ENCODE peak calls at places on chromosomes 2 and 18, in eight cellular contexts. F, I, E, U, N, G, W and J are unnamed samples.

GRCh38 chr2:172768406-172768805 is 32.8 kb downstream of the RAPGEF4 start:
- DNase-seq in F (no peak), I (no peak), E (no peak), U (no peak), N (no peak), G (no peak), W (no peak), J (no peak)

GRCh38 chr2:66443977-66444855 is 9.3 kb downstream of the MEIS1 start:
- DNase-seq in F (no peak), I (peak), E (no peak), U (no peak), N (peak), G (peak), W (no peak), J (no peak)

GRCh38 chr2:63712748-63713147 is 124.0 kb downstream of the MDH1 start:
- DNase-seq in F (no peak), I (no peak), E (no peak), U (no peak), N (peak), G (peak), W (no peak), J (no peak)

GRCh38 chr2:135904590-135904989 is 28.3 kb upstream of the MCM6 start:
- DNase-seq in F (no peak), I (no peak), E (no peak), U (no peak), N (no peak), G (peak), W (no peak), J (no peak)

GRCh38 chr2:11833601-11834000 is 87.2 kb downstream of the LPIN1 start:
- DNase-seq in F (no peak), I (no peak), E (no peak), U (no peak), N (no peak), G (peak), W (no peak), J (no peak)

GRCh38 chr2:68632026-68632425 is 11.4 kb upstream of the PROKR1 start:
- DNase-seq in F (no peak), I (peak), E (no peak), U (no peak), N (no peak), G (no peak), W (no peak), J (no peak)

GRCh38 chr2:173264152-173264551 is 90.5 kb upstream of the CDCA7 start:
- DNase-seq in F (no peak), I (no peak), E (no peak), U (no peak), N (no peak), G (no peak), W (no peak), J (no peak)

GRCh38 chr2:160387558-160388262 is 105.9 kb downstream of the RBMS1 start:
- DNase-seq in F (peak), I (peak), E (no peak), U (peak), N (no peak), G (peak), W (no peak), J (no peak)

GRCh38 chr2:184877909-184878308 is 279.6 kb downstream of the ZNF804A start:
- DNase-seq in F (no peak), I (no peak), E (no peak), U (no peak), N (no peak), G (no peak), W (no peak), J (no peak)

GRCh38 chr2:198488964-198489363 is 684.6 kb downstream of the PLCL1 start:
- DNase-seq in F (no peak), I (no peak), E (no peak), U (no peak), N (no peak), G (no peak), W (no peak), J (no peak)

GRCh38 chr18:21242141-21243040 is at the start of gene GREB1L:
- DNase-seq in F (peak), I (peak), E (peak), U (peak), N (peak), G (no peak), W (no peak), J (no peak)

GRCh38 chr18:63590368-63590767 is 3.2 kb downstream of the SERPINB13 start:
- DNase-seq in F (no peak), I (no peak), E (no peak), U (no peak), N (no peak), G (no peak), W (no peak), J (no peak)

GRCh38 chr2:138003411-138003810 is 39.1 kb downstream of the HNMT start:
- DNase-seq in F (no peak), I (no peak), E (no peak), U (no peak), N (no peak), G (no peak), W (no peak), J (no peak)

GRCh38 chr2:66567000-66567399 is 132.1 kb downstream of the MEIS1 start:
- DNase-seq in F (no peak), I (peak), E (no peak), U (no peak), N (peak), G (no peak), W (no peak), J (no peak)

GRCh38 chr18:76602169-76602568 is 107.1 kb upstream of the ZNF516 start:
- DNase-seq in F (no peak), I (no peak), E (no peak), U (no peak), N (no peak), G (no peak), W (no peak), J (no peak)

GRCh38 chr2:207296265-207296948 is 130.7 kb upstream of the KLF7 start:
- DNase-seq in F (peak), I (peak), E (no peak), U (no peak), N (peak), G (peak), W (no peak), J (no peak)

GRCh38 chr2:1544478-1545069 is 131.3 kb downstream of the TPO start:
- DNase-seq in F (no peak), I (no peak), E (no peak), U (no peak), N (no peak), G (peak), W (no peak), J (no peak)

GRCh38 chr2:152222975-152223638 is 47.5 kb upstream of the STAM2 start:
- DNase-seq in F (peak), I (peak), E (no peak), U (no peak), N (peak), G (peak), W (no peak), J (no peak)

GRCh38 chr2:19868705-19869550 is 32.9 kb downstream of the TTC32 start:
- DNase-seq in F (peak), I (peak), E (peak), U (no peak), N (peak), G (no peak), W (peak), J (peak)

GRCh38 chr2:113117594-113118262 is 9.7 kb upstream of the IL1RN start:
- DNase-seq in F (no peak), I (no peak), E (peak), U (peak), N (no peak), G (peak), W (no peak), J (no peak)

GRCh38 chr18:49563701-49564100 is 1.8 kb downstream of the LIPG start:
- DNase-seq in F (no peak), I (no peak), E (no peak), U (no peak), N (no peak), G (no peak), W (no peak), J (no peak)

GRCh38 chr2:143429932-143430331 is 300.7 kb downstream of the ARHGAP15 start:
- DNase-seq in F (no peak), I (no peak), E (no peak), U (no peak), N (no peak), G (no peak), W (no peak), J (no peak)

GRCh38 chr2:28287261-28287915 is 105.3 kb upstream of the FOSL2 start:
- DNase-seq in F (no peak), I (no peak), E (no peak), U (no peak), N (no peak), G (peak), W (no peak), J (no peak)

GRCh38 chr2:218863021-218863520 is 3.5 kb downstream of the WNT6 start:
- DNase-seq in F (no peak), I (no peak), E (no peak), U (no peak), N (no peak), G (no peak), W (no peak), J (peak)

GRCh38 chr2:109703076-109703475 is 88.9 kb downstream of the SOWAHC start:
- DNase-seq in F (no peak), I (no peak), E (no peak), U (peak), N (no peak), G (no peak), W (no peak), J (no peak)

GRCh38 chr2:222950886-222951285 is 90.0 kb downstream of the ACSL3 start:
- DNase-seq in F (no peak), I (no peak), E (no peak), U (peak), N (no peak), G (peak), W (no peak), J (no peak)

GRCh38 chr2:178450574-178451429 is at the start of the genes PJVK and PRKRA:
- DNase-seq in F (peak), I (peak), E (peak), U (peak), N (peak), G (peak), W (peak), J (peak)

GRCh38 chr2:33275689-33276444 is 200.6 kb upstream of the RASGRP3 start:
- DNase-seq in F (no peak), I (no peak), E (peak), U (peak), N (no peak), G (peak), W (no peak), J (no peak)

GRCh38 chr2:241061275-241061674 is 40.8 kb downstream of the MTERF4 start:
- DNase-seq in F (no peak), I (no peak), E (no peak), U (peak), N (no peak), G (peak), W (no peak), J (no peak)

GRCh38 chr18:9575558-9575957 is 38.8 kb downstream of the PPP4R1 start:
- DNase-seq in F (peak), I (peak), E (no peak), U (peak), N (peak), G (peak), W (peak), J (no peak)

GRCh38 chr2:120684691-120685402 is 50.8 kb upstream of the GLI2 start:
- DNase-seq in F (no peak), I (no peak), E (no peak), U (no peak), N (no peak), G (peak), W (no peak), J (peak)

GRCh38 chr2:40760071-40760666 is 308.3 kb upstream of the SLC8A1 start:
- DNase-seq in F (peak), I (peak), E (no peak), U (peak), N (peak), G (peak), W (no peak), J (no peak)

GRCh38 chr2:119461811-119462210 is 30.2 kb downstream of the TMEM37 start:
- DNase-seq in F (no peak), I (no peak), E (no peak), U (no peak), N (no peak), G (no peak), W (no peak), J (peak)

GRCh38 chr2:1806254-1806653 is 61.9 kb upstream of the PXDN start:
- DNase-seq in F (no peak), I (no peak), E (peak), U (no peak), N (no peak), G (no peak), W (no peak), J (peak)

GRCh38 chr2:237668440-237668839 is 41.1 kb downstream of the LRRFIP1 start:
- DNase-seq in F (no peak), I (no peak), E (no peak), U (no peak), N (no peak), G (no peak), W (no peak), J (no peak)

GRCh38 chr2:237669129-237669627 is 41.8 kb downstream of the LRRFIP1 start:
- DNase-seq in F (no peak), I (no peak), E (no peak), U (no peak), N (no peak), G (no peak), W (no peak), J (no peak)

GRCh38 chr2:237670641-237671040 is 43.3 kb downstream of the LRRFIP1 start:
- DNase-seq in F (peak), I (no peak), E (no peak), U (no peak), N (no peak), G (no peak), W (no peak), J (peak)

GRCh38 chr2:237671466-237672173 is 44.2 kb downstream of the LRRFIP1 start:
- DNase-seq in F (no peak), I (no peak), E (no peak), U (no peak), N (no peak), G (no peak), W (no peak), J (peak)

GRCh38 chr2:237669628-237670351 is 42.4 kb downstream of the LRRFIP1 start:
- DNase-seq in F (peak), I (peak), E (no peak), U (no peak), N (no peak), G (peak), W (no peak), J (peak)
- H3K27ac ChIP-seq in F (peak), I (peak), E (peak), U (no peak), N (no peak), G (peak), W (no peak), J (peak)

DNA sequence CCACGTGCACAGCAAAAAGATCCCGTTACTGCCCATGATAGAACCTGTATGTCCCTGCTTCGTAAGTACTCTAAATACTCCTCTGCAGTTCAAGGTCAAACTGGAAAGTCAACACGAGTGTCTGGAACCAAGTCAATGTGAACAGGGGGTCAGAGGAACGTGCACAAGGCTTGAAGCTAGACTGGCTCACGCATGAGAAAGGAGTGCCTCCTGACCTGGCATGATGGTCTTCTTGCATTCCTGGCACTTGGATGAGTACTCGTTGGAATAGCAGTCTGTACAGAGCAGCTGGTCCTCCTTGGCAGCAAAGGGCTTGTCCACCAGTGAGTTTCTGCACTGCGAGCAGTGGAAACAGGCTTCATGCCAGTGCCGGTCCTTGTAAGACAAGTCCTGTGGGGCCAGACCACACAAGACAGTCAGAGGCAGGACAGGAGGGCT is 25.5 kb downstream of the FHL2 start:
- DNase-seq in F (peak), I (no peak), E (no peak), U (no peak), N (no peak), G (peak), W (no peak), J (no peak)
- H3K27ac ChIP-seq in F (peak), I (peak), E (no peak), U (peak), N (no peak), G (peak), W (no peak), J (no peak)

DNA sequence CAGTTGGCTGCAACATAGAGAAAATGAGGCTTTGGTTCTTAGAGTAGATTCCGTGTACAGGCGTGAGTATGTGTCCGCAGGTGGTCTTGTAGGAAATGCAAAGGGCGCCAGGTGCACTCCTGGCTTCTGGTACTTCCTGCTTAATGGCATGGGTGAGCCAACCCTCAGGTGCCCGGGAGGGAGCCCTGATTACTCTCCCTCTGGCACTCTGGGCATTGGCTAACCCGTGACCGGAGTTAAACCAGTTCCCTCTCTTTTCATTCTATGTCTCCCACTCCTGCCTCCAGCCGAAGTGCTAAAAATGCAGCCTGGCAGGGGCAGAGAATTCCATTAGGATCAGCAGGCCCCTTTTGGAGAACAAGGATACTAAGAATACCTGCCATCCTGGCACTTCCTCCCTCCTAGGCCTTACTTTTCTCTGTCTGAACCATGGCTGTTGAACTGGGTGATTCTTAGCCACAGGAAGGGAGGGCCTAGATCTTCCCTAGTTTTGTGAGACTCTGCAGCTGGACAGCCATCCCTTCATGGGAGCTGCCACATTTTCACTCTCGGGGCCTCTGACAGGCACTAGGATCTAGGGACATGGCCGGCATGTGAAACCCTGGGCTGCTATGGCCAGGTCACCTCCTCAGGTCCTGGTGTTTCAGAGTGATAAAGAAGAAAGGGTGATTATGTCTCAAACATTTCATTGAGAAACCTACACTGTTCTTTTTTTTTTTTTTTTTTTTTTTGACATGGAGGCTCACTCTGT is 6.5 kb downstream of the MERTK start:
- DNase-seq in F (peak), I (no peak), E (no peak), U (no peak), N (no peak), G (no peak), W (no peak), J (no peak)
- H3K27ac ChIP-seq in F (peak), I (peak), E (no peak), U (no peak), N (no peak), G (no peak), W (no peak), J (peak)

GRCh38 chr2:108270346-108270745 is 18.3 kb upstream of the SULT1C2 start:
- DNase-seq in F (no peak), I (no peak), E (no peak), U (no peak), N (no peak), G (no peak), W (no peak), J (no peak)

GRCh38 chr2:108268001-108268400 is 20.7 kb upstream of the SULT1C2 start:
- DNase-seq in F (no peak), I (no peak), E (no peak), U (peak), N (no peak), G (peak), W (no peak), J (no peak)

GRCh38 chr2:108271691-108272253 is 16.9 kb upstream of the SULT1C2 start:
- DNase-seq in F (peak), I (no peak), E (no peak), U (peak), N (no peak), G (peak), W (no peak), J (no peak)

GRCh38 chr2:108267117-108267516 is 21.6 kb upstream of the SULT1C2 start:
- DNase-seq in F (no peak), I (no peak), E (no peak), U (no peak), N (no peak), G (peak), W (no peak), J (no peak)

GRCh38 chr2:108270768-108271506 is 17.8 kb upstream of the SULT1C2 start:
- DNase-seq in F (no peak), I (no peak), E (no peak), U (no peak), N (no peak), G (no peak), W (no peak), J (no peak)
- H3K27ac ChIP-seq in F (no peak), I (no peak), E (no peak), U (no peak), N (no peak), G (no peak), W (no peak), J (no peak)

GRCh38 chr2:105576440-105577241 is 168.1 kb upstream of the NCK2 start:
- DNase-seq in F (no peak), I (peak), E (no peak), U (peak), N (peak), G (peak), W (peak), J (no peak)
- H3K27ac ChIP-seq in F (peak), I (no peak), E (no peak), U (peak), N (no peak), G (no peak), W (peak), J (peak)

DNA sequence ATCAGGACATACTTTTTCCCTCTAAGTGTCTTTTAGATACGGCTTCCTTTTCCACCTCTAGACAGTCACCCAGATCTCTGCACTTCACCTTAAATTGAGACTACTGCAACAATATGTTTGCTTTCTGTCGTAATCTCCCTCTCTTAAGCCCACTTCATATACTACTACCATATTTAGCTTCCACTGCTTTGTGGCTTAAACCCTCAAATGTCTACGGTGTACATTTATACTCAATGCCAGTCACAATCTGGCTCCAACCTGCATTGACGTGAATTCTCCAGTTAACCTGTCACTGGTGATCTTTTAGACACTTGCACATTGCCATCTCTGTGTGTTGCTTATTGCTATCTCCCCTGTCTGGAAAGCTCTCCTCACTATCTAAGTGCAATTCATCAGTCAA is 56.4 kb downstream of the ICOS start:
- DNase-seq in F (no peak), I (peak), E (no peak), U (no peak), N (no peak), G (no peak), W (no peak), J (no peak)
- H3K27ac ChIP-seq in F (no peak), I (no peak), E (no peak), U (no peak), N (no peak), G (no peak), W (no peak), J (no peak)